ENCODE peak calls at places on chromosomes 2 and 18, in eight cellular contexts. F is tibial artery, J is osteocyte, H is ovary, B is astrocyte of the spinal cord, L is prostate gland, M is HCT116, Q is endothelial cell. Z is an unnamed sample.

GRCh38 chr18:78596794-78597193 is 382.8 kb upstream of the SALL3 start:
- DNase-seq in F (no peak), J (no peak), H (no peak), B (no peak), L (no peak), M (no peak), Q (no peak), Z (no peak)

GRCh38 chr2:9703085-9703641 is 72.4 kb upstream of the YWHAQ start:
- DNase-seq in F (no peak), J (peak; percentile 88), H (no peak), B (peak; percentile 92), L (no peak), M (peak; percentile 1), Q (no peak), Z (peak; percentile 26)

GRCh38 chr2:32952759-32953476 is 6.2 kb downstream of the LTBP1 start:
- DNase-seq in F (no peak), J (no peak), H (no peak), B (no peak), L (no peak), M (no peak), Q (no peak), Z (no peak)

GRCh38 chr2:237299897-237300296 is 114.1 kb downstream of the COL6A3 start:
- DNase-seq in F (no peak), J (no peak), H (no peak), B (peak; percentile 99), L (no peak), M (peak; percentile 48), Q (no peak), Z (no peak)

GRCh38 chr2:60296219-60296955 is 257.1 kb downstream of the BCL11A start:
- DNase-seq in F (no peak), J (no peak), H (no peak), B (no peak), L (no peak), M (no peak), Q (no peak), Z (no peak)

GRCh38 chr2:240974771-240975572 is 23.4 kb upstream of the SNED1 start:
- DNase-seq in F (no peak), J (no peak), H (no peak), B (no peak), L (no peak), M (no peak), Q (no peak), Z (no peak)

GRCh38 chr2:119283873-119284331 is 60.3 kb downstream of the STEAP3 start:
- DNase-seq in F (peak; percentile 85), J (no peak), H (no peak), B (peak; percentile 84), L (peak; percentile 95), M (no peak), Q (no peak), Z (no peak)

GRCh38 chr18:53698907-53699306 is 525.6 kb downstream of the MBD2 start:
- DNase-seq in F (no peak), J (no peak), H (no peak), B (peak; percentile 45), L (no peak), M (no peak), Q (peak; percentile 56), Z (peak; percentile 46)

GRCh38 chr2:238408615-238409340 is 17.9 kb upstream of the ASB1 start:
- DNase-seq in F (peak; percentile 81), J (no peak), H (no peak), B (no peak), L (no peak), M (no peak), Q (no peak), Z (no peak)

GRCh38 chr2:38935568-38936172 is 46.0 kb downstream of the ARHGEF33 start:
- DNase-seq in F (no peak), J (no peak), H (no peak), B (peak; percentile 49), L (no peak), M (no peak), Q (no peak), Z (no peak)

GRCh38 chr2:133393881-133394280 is 174.4 kb downstream of the NCKAP5 start:
- DNase-seq in F (no peak), J (no peak), H (no peak), B (no peak), L (no peak), M (no peak), Q (no peak), Z (no peak)

GRCh38 chr2:154914606-154915005 is 216.1 kb downstream of the KCNJ3 start:
- DNase-seq in F (no peak), J (no peak), H (no peak), B (no peak), L (no peak), M (no peak), Q (no peak), Z (no peak)

GRCh38 chr2:119170504-119170903 is 12.0 kb upstream of the C1QL2 start:
- DNase-seq in F (no peak), J (no peak), H (no peak), B (no peak), L (no peak), M (no peak), Q (no peak), Z (no peak)

GRCh38 chr2:219440388-219441256 is 6.0 kb downstream of the SPEG start:
- DNase-seq in F (no peak), J (no peak), H (no peak), B (no peak), L (no peak), M (no peak), Q (no peak), Z (no peak)

GRCh38 chr2:31996571-31997150 is 14.1 kb downstream of the MEMO1 start:
- DNase-seq in F (no peak), J (no peak), H (no peak), B (no peak), L (no peak), M (no peak), Q (no peak), Z (no peak)

GRCh38 chr18:3441290-3441689 is 8.7 kb upstream of the TGIF1 start:
- DNase-seq in F (no peak), J (no peak), H (no peak), B (peak; percentile 32), L (no peak), M (no peak), Q (peak; percentile 39), Z (peak; percentile 25)

GRCh38 chr2:236179653-236180500 is 11.7 kb upstream of the GBX2 start:
- DNase-seq in F (no peak), J (no peak), H (no peak), B (no peak), L (no peak), M (no peak), Q (no peak), Z (no peak)

GRCh38 chr2:64636105-64636873 is 17.4 kb downstream of the SERTAD2 start:
- DNase-seq in F (no peak), J (no peak), H (no peak), B (no peak), L (no peak), M (no peak), Q (no peak), Z (no peak)

DNA sequence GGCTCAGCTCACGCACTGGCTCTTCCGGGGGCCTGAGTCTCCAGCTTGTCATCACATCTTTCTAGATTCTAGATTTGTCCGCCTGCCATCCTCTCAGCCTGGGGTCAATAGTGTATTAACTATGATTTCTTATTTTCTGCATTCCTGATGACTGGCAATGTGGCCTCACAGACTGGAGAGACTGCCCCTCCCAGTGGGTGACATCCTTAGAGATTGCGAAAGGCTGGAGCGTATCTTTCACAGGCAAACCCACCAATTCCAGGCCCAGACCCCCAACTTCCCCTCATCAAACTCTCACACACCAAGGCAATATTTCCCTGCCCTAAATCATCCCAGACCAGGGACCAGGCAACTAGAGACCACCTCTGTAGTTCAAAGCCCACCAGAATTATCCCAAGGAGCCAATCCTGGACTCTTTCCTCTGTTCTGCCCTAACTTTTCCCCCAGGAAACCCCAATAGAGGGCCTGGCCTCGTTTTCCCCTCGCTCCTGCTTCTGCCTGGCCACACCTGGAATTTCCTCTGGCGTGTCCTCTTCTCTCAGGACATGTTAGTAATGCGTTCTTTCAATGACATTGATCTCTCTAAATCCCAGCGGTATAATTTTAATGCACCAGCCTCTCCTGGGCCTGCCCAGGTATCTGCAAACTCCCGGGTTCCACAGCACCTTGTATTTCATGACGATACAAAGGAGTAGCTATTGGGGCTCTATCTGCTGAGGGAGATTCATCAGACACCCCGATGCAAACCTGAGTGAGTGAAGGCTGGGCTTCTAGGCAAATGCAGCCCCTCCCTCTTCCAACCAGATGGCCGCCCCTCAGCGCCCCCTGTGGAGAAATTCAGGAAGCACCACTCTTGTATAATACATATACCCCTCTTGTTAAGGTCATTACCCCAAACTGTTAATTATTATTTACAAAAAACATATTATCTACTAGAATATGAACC is 2.4 kb upstream of the KCNF1 start:
- DNase-seq in F (peak; percentile 41), J (no peak), H (no peak), B (no peak), L (no peak), M (peak; percentile 35), Q (peak; percentile 70), Z (no peak)
- TF ChIP-seq CTCF in F (no peak), J (peak; percentile 52), H (no peak), B (peak; percentile 58), L (no peak), M (peak; percentile 51), Q (peak; percentile 76), Z (peak; percentile 34)

DNA sequence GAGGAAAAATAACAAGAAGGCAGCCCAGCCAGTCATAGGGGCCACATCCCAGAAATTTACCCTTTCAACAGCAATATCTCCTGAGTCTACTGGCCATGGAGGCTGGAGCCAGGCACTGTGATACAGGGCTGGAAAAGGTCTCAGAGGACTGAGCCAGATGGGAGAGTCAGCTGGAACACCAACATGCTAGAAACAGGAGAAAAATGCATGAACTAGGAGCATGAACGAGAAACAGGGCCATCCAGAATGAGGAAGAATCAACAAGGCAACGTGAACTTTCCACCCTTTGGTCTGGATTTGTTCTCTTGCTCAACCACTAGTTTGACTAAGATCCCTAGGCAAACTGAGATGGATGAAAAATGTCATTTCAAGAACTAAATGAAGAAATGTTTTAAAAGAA is 13.1 kb downstream of the PID1 start:
- DNase-seq in F (peak; percentile 84), J (no peak), H (no peak), B (no peak), L (no peak), M (no peak), Q (no peak), Z (no peak)
- TF ChIP-seq CTCF in F (no peak), J (no peak), H (no peak), B (no peak), L (no peak), M (no peak), Q (no peak), Z (no peak)

GRCh38 chr2:163812926-163813520 is 77.2 kb upstream of the FIGN start:
- DNase-seq in F (no peak), J (no peak), H (no peak), B (peak; percentile 18), L (no peak), M (no peak), Q (no peak), Z (no peak)

DNA sequence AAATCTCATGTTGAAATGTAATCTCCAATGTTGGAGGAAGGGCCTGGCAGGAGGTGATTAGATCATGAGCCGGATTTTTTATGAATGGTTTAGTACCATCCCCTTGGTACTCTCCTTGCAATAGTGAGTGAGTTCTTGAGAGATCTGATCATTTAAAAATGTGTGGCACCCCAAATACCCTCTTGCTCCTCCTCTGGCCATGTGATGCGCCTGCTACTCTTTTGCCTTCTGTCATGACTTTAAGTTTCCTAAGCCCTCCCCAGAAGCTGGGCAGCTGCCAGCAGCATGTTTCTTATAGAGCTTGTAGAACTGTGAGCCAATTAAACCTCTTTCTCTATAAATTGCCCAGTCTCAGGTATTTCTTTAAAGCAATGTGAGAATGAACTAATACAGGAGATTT is 72.6 kb upstream of the FIGN start:
- DNase-seq in F (no peak), J (no peak), H (no peak), B (no peak), L (no peak), M (no peak), Q (no peak), Z (no peak)
- TF ChIP-seq CTCF in F (no peak), J (no peak), H (no peak), B (no peak), L (no peak), M (no peak), Q (no peak), Z (no peak)

GRCh38 chr2:69192176-69192945 is 179.4 kb downstream of the ANTXR1 start:
- DNase-seq in F (no peak), J (no peak), H (no peak), B (no peak), L (no peak), M (no peak), Q (no peak), Z (peak; percentile 69)
- TF ChIP-seq CTCF in F (no peak), J (no peak), H (no peak), B (no peak), L (no peak), M (no peak), Q (no peak), Z (no peak)